ENCODE peak calls at places on chromosomes 6 and 20, in four cellular contexts. O, A, D and C are unnamed samples.

GRCh38 chr6:121205569-121205968 is 128.7 kb downstream of the TBC1D32 start:
- DNase-seq in O (no peak), A (no peak), D (no peak), C (no peak)

GRCh38 chr20:10002871-10003270 is 31.9 kb upstream of the ANKEF1 start:
- DNase-seq in O (no peak), D (no peak), A (no peak), C (no peak)

GRCh38 chr20:36017034-36017951 is 48.9 kb downstream of the CNBD2 start:
- DNase-seq in O (no peak), A (no peak), D (no peak), C (no peak)

GRCh38 chr6:148530394-148530923 is 187.8 kb downstream of the SASH1 start:
- DNase-seq in O (no peak), D (peak), A (no peak), C (no peak)

GRCh38 chr6:45961125-45961524 is 54.5 kb downstream of the CLIC5 start:
- DNase-seq in D (no peak), O (no peak), A (no peak), C (no peak)

GRCh38 chr6:98769546-98769945 is 64.8 kb upstream of the POU3F2 start:
- DNase-seq in A (peak), O (no peak), D (peak), C (peak)

GRCh38 chr6:16947461-16948159 is 154.2 kb upstream of the STMND1 start:
- DNase-seq in O (no peak), D (no peak), A (peak), C (peak)

GRCh38 chr6:3277251-3277650 is 18.5 kb downstream of the PSMG4 start:
- DNase-seq in O (no peak), A (no peak), D (no peak), C (no peak)

GRCh38 chr6:20709451-20709850 is 175.2 kb downstream of the CDKAL1 start:
- DNase-seq in A (no peak), D (no peak), O (no peak), C (no peak)

GRCh38 chr6:43047998-43048397 is 5.7 kb downstream of the CUL7 start:
- DNase-seq in A (no peak), O (no peak), D (no peak), C (no peak)

GRCh38 chr6:135592276-135592675 is 94.7 kb upstream of the AHI1 start:
- DNase-seq in D (no peak), A (no peak), O (no peak), C (no peak)

GRCh38 chr6:142605922-142606321 is 304.1 kb downstream of the ADGRG6 start:
- DNase-seq in A (no peak), O (no peak), D (no peak), C (no peak)

GRCh38 chr6:118712955-118713354 is 61.6 kb upstream of the CEP85L start:
- DNase-seq in A (no peak), D (no peak), O (no peak), C (no peak)

GRCh38 chr20:47985092-47985850 is 200.0 kb upstream of the SULF2 start:
- DNase-seq in O (no peak), A (no peak), D (peak), C (peak)

GRCh38 chr6:34455831-34456230 is 10.0 kb upstream of the PACSIN1 start:
- DNase-seq in O (no peak), A (no peak), D (no peak), C (no peak)

GRCh38 chr6:55108469-55109130 is 65.7 kb upstream of the HCRTR2 start:
- DNase-seq in D (no peak), O (no peak), A (no peak), C (peak)

GRCh38 chr6:686528-686927 is 6.4 kb downstream of the EXOC2 start:
- DNase-seq in D (peak), O (no peak), A (peak), C (peak)

GRCh38 chr6:18226451-18226850 is 37.9 kb downstream of the DEK start:
- DNase-seq in A (no peak), O (no peak), D (no peak), C (no peak)

GRCh38 chr20:17849901-17850673 is 118.5 kb downstream of the SNX5 start:
- DNase-seq in O (no peak), A (peak), D (no peak), C (no peak)

GRCh38 chr20:1287306-1287705 is 21.2 kb downstream of the SNPH start:
- DNase-seq in D (no peak), O (no peak), A (no peak), C (no peak)

GRCh38 chr20:51204051-51204450 is 181.1 kb upstream of the KCNG1 start:
- DNase-seq in A (no peak), D (no peak), O (no peak), C (no peak)

GRCh38 chr20:8346898-8347297 is 214.8 kb downstream of the PLCB1 start:
- DNase-seq in O (no peak), A (no peak), D (no peak), C (no peak)

GRCh38 chr20:45345104-45345936 is 2.9 kb downstream of the SDC4 start:
- DNase-seq in O (no peak), A (no peak), D (no peak), C (no peak)

GRCh38 chr6:104599821-104600658 is 259.7 kb downstream of the HACE1 start:
- DNase-seq in A (no peak), D (no peak), O (no peak), C (no peak)

GRCh38 chr6:113879186-113880096 is 22.3 kb downstream of the MARCKS start:
- DNase-seq in D (peak), A (peak), O (peak), C (peak)

GRCh38 chr6:26475823-26476729 is 18.3 kb downstream of the BTN2A1 start:
- DNase-seq in O (no peak), A (peak), D (no peak), C (no peak)

GRCh38 chr6:26020983-26021349 is 58.4 kb downstream of the TRIM38 start:
- DNase-seq in A (no peak), D (no peak), O (no peak), C (no peak)

GRCh38 chr6:92408350-92408749 is 1011.0 kb downstream of the EPHA7 start:
- DNase-seq in D (no peak), O (no peak), A (no peak), C (no peak)
- TF ChIP-seq TARDBP in D (no peak), O (no peak), A (no peak), C (no peak)

DNA sequence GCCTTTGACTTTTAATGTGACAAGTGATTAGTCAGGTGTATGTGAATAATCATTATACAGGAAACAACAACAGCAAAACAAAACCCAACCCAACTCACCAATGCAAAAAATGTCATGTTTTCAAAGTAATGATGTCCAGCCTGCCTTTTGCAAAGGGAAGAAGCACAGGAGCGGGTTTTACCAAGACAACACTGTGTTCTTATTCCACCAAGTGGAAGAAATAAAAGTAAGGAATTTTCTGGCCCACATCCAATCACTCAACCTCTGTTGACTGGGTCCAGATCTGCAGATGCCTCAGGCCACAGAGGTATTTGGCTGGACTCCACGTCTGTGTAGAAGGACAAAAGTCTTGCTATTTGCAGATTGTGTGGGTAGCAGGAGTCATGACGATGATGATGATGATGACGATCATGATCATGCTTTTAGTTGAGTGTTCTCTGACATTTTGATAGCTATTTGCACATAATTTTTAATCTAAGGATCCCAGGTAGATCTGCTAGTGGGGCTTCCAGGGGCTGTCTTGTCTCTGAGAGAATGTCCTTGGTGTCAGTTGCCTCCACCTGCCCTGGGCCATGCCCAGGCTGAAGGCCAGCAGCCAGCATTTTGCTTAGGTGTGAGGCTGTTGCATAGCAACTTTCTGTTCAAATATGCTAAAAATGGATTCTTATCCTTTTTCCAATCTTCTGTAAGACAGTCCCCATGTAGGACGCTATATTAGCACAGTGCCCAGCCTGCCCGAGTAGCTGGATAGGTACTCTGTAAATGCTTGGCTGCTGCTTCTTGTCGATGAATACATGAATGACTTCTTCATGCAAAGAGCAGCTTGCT is 62.3 kb upstream of the CITED2 start:
- DNase-seq in A (no peak), O (no peak), D (no peak), C (no peak)
- TF ChIP-seq TARDBP in A (no peak), O (no peak), D (no peak), C (no peak)

GRCh38 chr20:5626603-5627002 is 123.6 kb upstream of the SHLD1 start:
- DNase-seq in A (no peak), D (no peak), O (no peak), C (no peak)

GRCh38 chr20:5621305-5621704 is 128.9 kb upstream of the SHLD1 start:
- DNase-seq in A (no peak), D (no peak), O (no peak), C (no peak)
- TF ChIP-seq TARDBP in A (no peak), D (no peak), O (no peak), C (no peak)

DNA sequence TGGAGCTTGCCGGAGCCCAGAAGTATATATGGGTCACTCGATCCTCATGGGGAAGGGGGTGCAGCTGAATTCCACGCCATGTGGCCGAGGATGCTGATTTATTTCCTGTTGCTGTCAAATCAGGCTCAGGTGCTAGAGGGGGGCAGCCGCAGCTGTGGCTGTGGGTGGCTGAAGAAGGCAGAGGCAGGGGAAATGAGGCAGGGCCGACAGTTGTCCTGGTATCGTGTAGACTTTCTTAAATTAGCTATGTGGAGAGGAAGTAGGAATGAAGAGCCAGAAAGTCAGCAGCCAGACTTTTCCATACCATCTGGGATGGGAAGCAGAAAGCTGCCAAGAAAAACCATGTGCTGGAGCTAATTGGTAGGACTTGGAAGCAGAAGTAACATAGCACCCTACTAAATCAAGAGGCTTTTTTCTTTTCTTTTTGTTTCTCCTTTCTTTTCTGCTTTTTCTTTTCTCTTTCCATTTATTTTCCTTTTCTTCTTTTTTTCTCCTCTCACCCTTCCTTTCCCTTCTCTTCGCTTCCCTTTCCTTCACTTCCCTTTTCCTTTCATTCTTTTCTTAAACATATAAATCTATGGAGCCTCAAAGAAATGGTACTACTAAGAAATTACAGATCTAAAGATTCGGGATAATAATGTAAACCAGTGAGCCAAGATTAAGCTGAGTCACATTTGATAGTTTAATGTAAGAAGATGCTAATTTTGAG is 90.6 kb upstream of the CD83 start:
- DNase-seq in O (no peak), A (no peak), D (no peak), C (no peak)
- TF ChIP-seq TARDBP in O (no peak), A (no peak), D (no peak), C (no peak)

GRCh38 chr6:99779631-99780555 is 173.3 kb downstream of the PRDM13 start:
- DNase-seq in D (no peak), A (no peak), O (no peak), C (no peak)

DNA sequence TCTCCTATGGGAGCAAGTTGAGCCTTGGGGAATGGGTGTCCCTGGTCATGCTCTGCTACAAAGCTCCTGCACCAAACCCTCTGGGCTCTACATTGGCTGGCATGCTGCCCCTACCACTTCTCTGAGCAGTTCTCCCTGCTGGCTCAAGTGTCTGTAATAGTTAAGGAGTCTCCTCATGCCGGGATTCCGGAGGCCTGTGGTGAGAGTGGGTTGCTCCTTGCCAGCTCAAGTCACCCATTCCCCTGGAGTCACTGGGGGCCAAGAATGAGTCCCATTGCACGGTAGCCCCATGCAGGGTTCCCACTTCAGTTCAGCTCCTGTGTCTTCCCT is 173.9 kb downstream of the PRDM13 start:
- DNase-seq in A (no peak), O (no peak), D (no peak), C (no peak)
- TF ChIP-seq TARDBP in A (no peak), O (no peak), D (no peak), C (no peak)